ENCODE peak calls at places on chromosomes 7 and 10, in five cellular contexts. V, O, J, K and B are unnamed samples.

GRCh38 chr7:150972094-150972493 is 6.0 kb downstream of the KCNH2 start:
- DNase-seq in V (no peak), O (peak), J (no peak), K (no peak), B (no peak)

GRCh38 chr7:45033261-45033930 is 33.4 kb downstream of the CCM2 start:
- DNase-seq in V (no peak), O (no peak), J (no peak), K (no peak), B (no peak)

GRCh38 chr7:70717553-70718248 is 414.2 kb upstream of the GALNT17 start:
- DNase-seq in V (no peak), O (no peak), J (no peak), K (no peak), B (no peak)

GRCh38 chr7:4962872-4963775 is 4.1 kb upstream of the MMD2 start:
- DNase-seq in V (no peak), O (no peak), J (no peak), K (no peak), B (no peak)

GRCh38 chr10:21314234-21314633 is 211.2 kb downstream of the SKIDA1 start:
- DNase-seq in V (peak), O (no peak), J (no peak), K (no peak), B (no peak)

GRCh38 chr10:89837173-89838001 is 136.0 kb downstream of the KIF20B start:
- DNase-seq in V (no peak), O (no peak), J (peak), K (no peak), B (peak)

GRCh38 chr7:82760831-82761230 is 317.3 kb upstream of the CACNA2D1 start:
- DNase-seq in V (no peak), O (no peak), J (no peak), K (no peak), B (no peak)

GRCh38 chr7:71625534-71625933 is 493.6 kb downstream of the GALNT17 start:
- DNase-seq in V (no peak), O (no peak), J (no peak), K (no peak), B (no peak)

GRCh38 chr10:76299501-76299900 is 868.1 kb downstream of the LRMDA start:
- DNase-seq in V (no peak), O (no peak), J (no peak), K (no peak), B (peak)

GRCh38 chr10:1754506-1755177 is 17.3 kb upstream of the ADARB2 start:
- DNase-seq in V (peak), O (no peak), J (no peak), K (no peak), B (no peak)

GRCh38 chr10:99232357-99232999 is 3.2 kb downstream of the HPSE2 start:
- DNase-seq in V (peak), O (no peak), J (no peak), K (no peak), B (no peak)

GRCh38 chr7:127803626-127804025 is 151.6 kb downstream of the SND1 start:
- DNase-seq in V (no peak), O (no peak), J (no peak), K (no peak), B (no peak)

GRCh38 chr10:61751599-61751998 is 88.9 kb downstream of the CABCOCO1 start:
- DNase-seq in V (no peak), O (no peak), J (no peak), K (no peak), B (no peak)

GRCh38 chr7:94675356-94675755 is 19.4 kb upstream of the SGCE start:
- DNase-seq in V (no peak), O (no peak), J (no peak), K (no peak), B (no peak)

GRCh38 chr10:90849956-90850749 is 7.7 kb downstream of the HTR7 start:
- DNase-seq in V (no peak), O (no peak), J (no peak), K (no peak), B (no peak)

GRCh38 chr10:103661198-103661950 is 167.9 kb downstream of the NEURL1 start:
- DNase-seq in V (peak), O (peak), J (peak), K (no peak), B (peak)

GRCh38 chr10:16947071-16947470 is 129.8 kb upstream of the RSU1 start:
- DNase-seq in V (no peak), O (no peak), J (no peak), K (no peak), B (no peak)

GRCh38 chr10:8416192-8416701 is 361.8 kb downstream of the GATA3 start:
- DNase-seq in V (no peak), O (no peak), J (no peak), K (peak), B (no peak)

GRCh38 chr10:117796394-117796793 is 250.3 kb downstream of the RAB11FIP2 start:
- DNase-seq in V (no peak), O (no peak), J (no peak), K (no peak), B (no peak)

GRCh38 chr7:41979834-41980307 is 257.1 kb downstream of the GLI3 start:
- DNase-seq in V (no peak), O (no peak), J (no peak), K (peak), B (no peak)

GRCh38 chr7:73652541-73652949 is 15.1 kb upstream of the VPS37D start:
- DNase-seq in V (no peak), O (no peak), J (no peak), K (no peak), B (no peak)

GRCh38 chr10:97494151-97494550 is 4.1 kb downstream of the MMS19 start:
- DNase-seq in V (no peak), O (no peak), J (no peak), K (no peak), B (no peak)

GRCh38 chr10:2919016-2919415 is 148.3 kb upstream of the PFKP start:
- DNase-seq in V (no peak), O (no peak), J (no peak), K (no peak), B (no peak)

GRCh38 chr7:44045226-44046014 is 918 bp downstream of the DBNL start:
- DNase-seq in V (no peak), O (no peak), J (no peak), K (no peak), B (no peak)

GRCh38 chr10:32112055-32112454 is 55.8 kb upstream of the KIF5B start:
- DNase-seq in V (no peak), O (no peak), J (no peak), K (peak), B (no peak)

GRCh38 chr10:88428442-88428841 is 154.7 kb downstream of the RNLS start:
- DNase-seq in V (no peak), O (no peak), J (no peak), K (peak), B (no peak)

GRCh38 chr7:92621026-92621540 is 30.9 kb upstream of the FAM133B start:
- DNase-seq in V (peak), O (peak), J (peak), K (peak), B (no peak)

GRCh38 chr7:102288285-102288930 is 1.7 kb downstream of the SH2B2 start:
- DNase-seq in V (no peak), O (no peak), J (no peak), K (no peak), B (no peak)
- H3K27ac ChIP-seq in V (no peak), O (no peak), J (no peak), K (peak), B (no peak)

GRCh38 chr10:95560288-95561199 is 627 bp downstream of the SORBS1 start:
- DNase-seq in V (no peak), O (peak), J (peak), K (no peak), B (no peak)
- H3K27ac ChIP-seq in V (no peak), O (peak), J (peak), K (peak), B (peak)

GRCh38 chr10:25076501-25077197 is 60.2 kb downstream of the THNSL1 start:
- DNase-seq in V (no peak), O (no peak), J (no peak), K (no peak), B (peak)
- H3K27ac ChIP-seq in V (no peak), O (no peak), J (no peak), K (peak), B (no peak)

GRCh38 chr7:55469721-55470120 is 102.6 kb downstream of the VOPP1 start:
- DNase-seq in V (no peak), O (no peak), J (no peak), K (no peak), B (no peak)
- H3K27ac ChIP-seq in V (no peak), O (no peak), J (no peak), K (no peak), B (no peak)

GRCh38 chr10:73991846-73992245 is 6.1 kb upstream of the VCL start:
- DNase-seq in V (no peak), O (no peak), J (peak), K (no peak), B (no peak)
- H3K27ac ChIP-seq in V (no peak), O (no peak), J (no peak), K (no peak), B (no peak)

GRCh38 chr7:117133125-117133524 is 179.8 kb downstream of the ST7 start:
- DNase-seq in V (no peak), O (no peak), J (no peak), K (no peak), B (no peak)
- H3K27ac ChIP-seq in V (no peak), O (no peak), J (peak), K (peak), B (no peak)

GRCh38 chr10:72009430-72010081 is 45.4 kb downstream of the CHST3 start:
- DNase-seq in V (peak), O (peak), J (peak), K (no peak), B (peak)
- H3K27ac ChIP-seq in V (peak), O (peak), J (peak), K (no peak), B (peak)